ENCODE peak calls at places on chromosomes 5 and 9, in five cellular contexts. Q, B, G, P and H are unnamed samples.

GRCh38 chr5:149452665-149453617 is 73.8 kb upstream of the IL17B start:
- DNase-seq in Q (peak; percentile 96), B (no peak), G (peak; percentile 79), P (peak; percentile 44), H (peak; percentile 91)

GRCh38 chr5:119031047-119031886 is 39.6 kb upstream of the DMXL1 start:
- DNase-seq in Q (no peak), B (no peak), G (no peak), P (no peak), H (no peak)

GRCh38 chr9:2726620-2727335 is 9.5 kb downstream of the KCNV2 start:
- DNase-seq in Q (no peak), B (no peak), G (no peak), P (no peak), H (no peak)

GRCh38 chr5:8615142-8615858 is 746.4 kb downstream of the MTRR start:
- DNase-seq in Q (peak; percentile 3), B (no peak), G (no peak), P (no peak), H (no peak)

GRCh38 chr9:107358867-107359440 is 75.9 kb downstream of the RAD23B start:
- DNase-seq in Q (no peak), B (no peak), G (no peak), P (no peak), H (no peak)

GRCh38 chr5:114317751-114318150 is 44.1 kb upstream of the KCNN2 start:
- DNase-seq in Q (no peak), B (no peak), G (no peak), P (no peak), H (no peak)

GRCh38 chr5:159161361-159162214 is 47.8 kb downstream of the RNF145 start:
- DNase-seq in Q (no peak), B (no peak), G (no peak), P (peak; percentile 16), H (no peak)

GRCh38 chr9:77092536-77092935 is 73.1 kb downstream of the FOXB2 start:
- DNase-seq in Q (no peak), B (no peak), G (no peak), P (peak; percentile 60), H (no peak)

GRCh38 chr5:122937914-122938313 is 92.5 kb downstream of the SNX24 start:
- DNase-seq in Q (no peak), B (no peak), G (peak; percentile 34), P (peak; percentile 18), H (no peak)

GRCh38 chr5:122864400-122864799 is 19.0 kb downstream of the SNX24 start:
- DNase-seq in Q (no peak), B (no peak), G (no peak), P (no peak), H (no peak)

DNA sequence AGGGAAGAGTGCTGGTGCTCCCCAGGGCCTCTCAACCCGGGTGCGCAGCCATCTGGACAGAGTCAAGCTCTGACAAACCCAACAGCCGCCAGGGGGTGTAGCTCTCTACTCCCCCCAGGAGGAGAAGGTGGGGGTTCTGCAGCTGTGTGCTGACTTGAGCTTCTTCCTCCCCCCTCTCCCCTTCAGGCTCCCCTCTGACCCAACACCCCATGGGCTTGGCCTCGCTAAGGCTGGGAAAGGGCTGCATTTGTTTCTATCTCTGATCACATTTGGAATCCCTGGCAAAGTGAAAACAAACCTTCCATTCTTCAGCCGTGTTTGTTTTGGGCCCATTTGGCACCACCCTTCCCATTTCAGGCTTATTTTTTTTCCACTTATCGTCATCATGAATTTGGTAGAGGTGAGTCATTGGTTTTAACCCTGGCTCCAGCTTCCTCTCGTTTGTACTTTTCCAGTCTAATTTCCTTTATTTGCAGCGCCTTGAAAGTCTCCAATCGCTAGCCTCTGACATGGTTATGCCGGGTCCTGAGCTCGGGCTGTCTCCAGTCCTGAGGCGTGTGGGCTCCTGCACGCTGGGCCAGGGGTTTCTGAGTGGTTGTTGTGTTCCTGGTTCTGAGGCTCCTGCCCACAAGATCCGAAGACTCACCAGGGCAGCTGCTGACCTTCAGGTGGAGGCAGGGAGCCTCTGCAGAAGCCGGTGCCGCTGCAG is 36.1 kb downstream of the DAP start:
- DNase-seq in Q (peak; percentile 77), B (peak; percentile 37), G (peak; percentile 41), P (peak; percentile 54), H (no peak)
- H3K4me3 ChIP-seq in Q (peak overlapping the region; percentile 29), B (no peak overlapping the region), G (no peak overlapping the region), P (no peak overlapping the region), H (no peak overlapping the region)

DNA sequence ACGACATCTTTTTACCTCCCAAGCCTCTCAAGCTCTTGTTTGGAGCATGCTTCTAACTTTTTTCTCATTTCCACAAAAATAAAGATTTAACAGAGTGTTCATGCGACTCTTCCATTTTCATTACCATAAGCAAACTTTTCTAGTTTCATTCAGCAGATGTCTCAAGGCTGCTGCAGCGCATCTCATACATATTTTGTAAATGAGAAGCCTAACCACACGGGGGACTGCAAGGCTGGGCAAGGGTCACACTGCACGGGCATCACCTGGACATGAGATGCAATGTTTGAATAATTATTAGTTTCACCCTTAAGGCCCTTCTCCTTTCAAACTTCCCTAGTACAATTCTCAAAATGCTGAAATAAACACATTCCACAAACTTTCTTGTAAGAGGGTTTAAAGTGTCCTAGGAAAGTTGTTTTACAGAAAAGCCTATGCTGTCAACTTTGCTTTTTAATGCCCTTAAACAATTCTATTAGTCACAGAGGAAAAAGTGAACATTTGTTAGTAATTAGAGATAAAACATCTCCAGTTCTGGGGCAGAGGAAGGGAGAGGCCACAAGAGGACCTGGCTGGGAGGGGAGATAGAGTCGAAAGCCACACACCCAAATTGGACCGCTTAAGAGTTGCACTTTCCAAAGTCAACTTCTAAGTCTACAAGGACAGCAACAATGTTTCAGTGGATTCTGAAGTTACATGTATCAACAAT is 1.3 kb downstream of the DENND1A start:
- DNase-seq in Q (no peak), B (no peak), G (no peak), P (no peak), H (peak; percentile 55)
- TF ChIP-seq CTCF in Q (no peak), B (no peak), G (no peak), P (no peak), H (peak; percentile 22)

GRCh38 chr9:93011114-93011513 is 47.4 kb upstream of the SUSD3 start:
- DNase-seq in Q (no peak), B (no peak), G (no peak), P (no peak), H (no peak)

GRCh38 chr9:93009337-93010015 is 49.0 kb upstream of the SUSD3 start:
- DNase-seq in Q (no peak), B (no peak), G (no peak), P (no peak), H (no peak)

GRCh38 chr9:93008457-93008856 is 50.0 kb upstream of the SUSD3 start:
- DNase-seq in Q (no peak), B (no peak), G (no peak), P (no peak), H (no peak)

GRCh38 chr9:93010696-93011095 is 47.8 kb upstream of the SUSD3 start:
- DNase-seq in Q (no peak), B (no peak), G (no peak), P (no peak), H (no peak)

DNA sequence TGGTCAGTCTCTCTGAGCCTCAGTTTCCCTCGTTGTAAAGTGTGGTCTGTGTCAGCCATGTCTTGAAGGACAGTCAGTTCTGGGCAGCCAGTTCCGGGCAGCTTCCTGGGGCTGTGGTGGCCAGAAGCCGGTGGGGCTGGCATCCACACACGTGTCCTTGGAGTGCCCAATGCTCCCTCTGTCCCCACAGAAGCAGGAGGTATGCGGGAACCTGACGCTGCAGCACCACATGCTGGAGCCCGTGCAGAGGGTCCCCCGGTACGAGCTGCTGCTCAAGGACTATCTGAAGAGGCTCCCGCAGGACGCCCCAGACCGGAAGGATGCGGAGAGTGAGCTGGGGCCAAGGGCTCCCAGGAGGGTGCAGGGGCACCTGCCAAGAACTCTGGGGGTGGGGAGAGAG is 48.4 kb upstream of the SUSD3 start:
- DNase-seq in Q (no peak), B (no peak), G (no peak), P (no peak), H (no peak)
- H3K36me3 ChIP-seq in Q (no peaks in the 10 kb centered on the region), B (no peaks in the 10 kb centered on the region), G (no peaks in the 10 kb centered on the region), P (no peaks in the 10 kb centered on the region), H (no peaks in the 10 kb centered on the region)

DNA sequence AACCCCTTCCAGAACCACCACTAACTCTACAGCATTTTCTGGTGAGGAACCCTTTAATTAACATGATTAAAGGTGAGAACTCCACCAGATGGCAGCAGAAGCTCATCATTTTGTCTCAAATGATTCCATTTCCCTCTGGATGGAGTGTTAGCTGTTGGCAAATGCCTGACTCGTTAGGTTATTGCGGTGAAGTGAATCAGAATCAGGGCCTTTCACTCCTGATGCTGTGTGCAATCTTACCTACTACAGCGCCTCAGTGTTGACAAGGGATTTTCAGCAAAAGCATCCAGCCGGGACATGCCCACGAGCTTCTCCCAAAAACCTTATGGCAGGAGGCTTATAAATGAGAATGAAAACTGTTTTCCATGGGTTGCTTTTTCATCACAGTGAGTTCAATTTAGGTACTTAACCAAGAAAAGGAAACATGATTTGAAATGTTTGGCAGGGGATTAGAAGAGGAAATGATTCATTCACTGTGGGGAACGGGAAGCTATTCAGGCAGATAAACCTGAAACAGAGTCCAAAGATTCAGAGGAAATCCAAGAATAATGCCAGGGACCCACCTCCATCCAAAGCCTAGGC is 48.0 kb upstream of the CAST start:
- DNase-seq in Q (peak; percentile 93), B (no peak), G (no peak), P (peak; percentile 87), H (peak; percentile 59)
- H3K4me3 ChIP-seq in Q (peak overlapping the region; percentile 35), B (no peak overlapping the region), G (no peak overlapping the region), P (no peak overlapping the region), H (no peak overlapping the region)

GRCh38 chr9:70135176-70135575 is 91.5 kb downstream of the MAMDC2 start:
- DNase-seq in Q (no peak), B (no peak), G (no peak), P (no peak), H (no peak)
- TF ChIP-seq CTCF in Q (peak; percentile 27), B (no peak), G (peak; percentile 9), P (no peak), H (peak; percentile 2)

GRCh38 chr9:111412280-111412679 is 71.9 kb downstream of the ECPAS start:
- DNase-seq in Q (no peak), B (no peak), G (no peak), P (no peak), H (no peak)
- H3K36me3 ChIP-seq in Q (peaks cover 61% of the 10 kb centered on the region), B (peaks cover 13% of the 10 kb centered on the region), G (peaks cover 100% of the 10 kb centered on the region), P (peaks cover 38% of the 10 kb centered on the region), H (peaks cover 22% of the 10 kb centered on the region)

GRCh38 chr9:127229691-127230417 is 34.7 kb upstream of the GARNL3 start:
- DNase-seq in Q (no peak), B (no peak), G (no peak), P (no peak), H (no peak)
- H3K4me3 ChIP-seq in Q (no peak overlapping the region), B (no peak overlapping the region), G (no peak overlapping the region), P (no peak overlapping the region), H (no peak overlapping the region)

GRCh38 chr9:123825337-123825736 is 104.6 kb downstream of the DENND1A start:
- DNase-seq in Q (peak; percentile 13), B (no peak), G (no peak), P (peak; percentile 65), H (no peak)
- TF ChIP-seq CTCF in Q (peak; percentile 51), B (no peak), G (peak; percentile 32), P (no peak), H (peak; percentile 15)

DNA sequence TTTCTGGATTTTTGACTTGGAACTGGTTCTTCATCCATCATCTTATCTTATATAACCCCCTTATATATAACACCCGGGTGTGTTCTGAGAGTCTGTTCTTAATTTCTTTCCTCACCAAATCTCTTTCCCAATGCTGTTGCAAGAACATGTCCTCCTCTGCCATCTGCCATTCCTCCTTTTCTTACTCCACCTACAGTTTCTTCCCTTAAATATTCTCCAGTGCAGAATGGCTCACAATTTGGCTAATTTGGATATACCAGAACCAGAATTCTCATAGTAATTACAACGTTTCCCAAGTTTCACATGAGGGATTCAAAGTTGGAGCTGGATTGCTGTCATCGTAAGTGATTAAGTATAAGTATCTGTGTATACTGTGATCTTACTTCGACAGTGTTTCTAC is 28.0 kb downstream of the SKP2 start:
- DNase-seq in Q (no peak), B (no peak), G (no peak), P (no peak), H (no peak)
- H3K36me3 ChIP-seq in Q (peaks cover 8% of the 10 kb centered on the region), B (no peaks in the 10 kb centered on the region), G (peaks cover 73% of the 10 kb centered on the region), P (peaks cover 37% of the 10 kb centered on the region), H (peaks cover 4% of the 10 kb centered on the region)